ENCODE peak calls at places on chromosome X, in nine cellular contexts. K is transverse colon, J is uterus, Q is ovary, T is esophagus muscularis mucosa, L is GM12878, G is suprapubic skin, X is right lobe of liver, Z is IMR-90. N is an unnamed sample.

GRCh38 chrX:19602866-19603620 is 87.7 kb upstream of the MAP3K15 start:
- DNase-seq in K (no peak), G (no peak), Q (no peak), Z (peak; percentile 82), J (no peak), T (no peak), X (no peak), L (no peak), N (no peak)

GRCh38 chrX:29662101-29662500 is 553.3 kb upstream of the MAGEB2 start:
- DNase-seq in K (no peak), G (no peak), X (no peak), T (no peak), Z (peak; percentile 82), L (no peak), Q (no peak), J (no peak), N (no peak)

GRCh38 chrX:123876844-123877243 is 17.0 kb downstream of the XIAP start:
- DNase-seq in T (no peak), J (no peak), Z (no peak), Q (no peak), L (no peak), X (no peak), K (no peak), G (no peak), N (no peak)

GRCh38 chrX:19326567-19326966 is 17.2 kb upstream of the PDHA1 start:
- DNase-seq in K (no peak), T (no peak), Z (no peak), J (no peak), G (no peak), X (no peak), Q (no peak), L (no peak), N (no peak)

GRCh38 chrX:1451251-1451675 is 1.4 kb downstream of the ASMTL start:
- DNase-seq in J (no peak), K (no peak), X (no peak), G (peak; percentile 65), Z (no peak), L (no peak), Q (no peak), T (peak; percentile 37), N (peak; percentile 14)

GRCh38 chrX:109709129-109709631 is 23.9 kb downstream of the ACSL4 start:
- DNase-seq in L (peak; percentile 60), J (no peak), G (no peak), K (no peak), Q (no peak), Z (peak; percentile 65), X (no peak), T (no peak), N (no peak)

GRCh38 chrX:144075432-144075831 is 191.6 kb downstream of the UBE2NL start:
- DNase-seq in K (no peak), X (no peak), J (no peak), G (no peak), L (no peak), Q (no peak), Z (no peak), T (no peak), N (no peak)

GRCh38 chrX:65697173-65697572 is 29.7 kb downstream of the MSN start:
- DNase-seq in L (no peak), G (no peak), T (no peak), K (no peak), X (no peak), Z (peak; percentile 79), Q (no peak), J (no peak), N (peak; percentile 47)

GRCh38 chrX:38800981-38801845 is at the start of gene MID1IP1:
- DNase-seq in Q (peak; percentile 93), Z (peak; percentile 89), T (peak; percentile 96), J (peak; percentile 89), X (peak; percentile 94), K (peak; percentile 92), L (no peak), G (peak; percentile 91), N (peak; percentile 91)
- TF ChIP-seq POLR2A in Q (peak; percentile 75), Z (peak; percentile 60), T (no peak), J (peak; percentile 13), X (peak; percentile 79), K (peak; percentile 91), L (no peak), G (no peak), N (peak; percentile 74)

DNA sequence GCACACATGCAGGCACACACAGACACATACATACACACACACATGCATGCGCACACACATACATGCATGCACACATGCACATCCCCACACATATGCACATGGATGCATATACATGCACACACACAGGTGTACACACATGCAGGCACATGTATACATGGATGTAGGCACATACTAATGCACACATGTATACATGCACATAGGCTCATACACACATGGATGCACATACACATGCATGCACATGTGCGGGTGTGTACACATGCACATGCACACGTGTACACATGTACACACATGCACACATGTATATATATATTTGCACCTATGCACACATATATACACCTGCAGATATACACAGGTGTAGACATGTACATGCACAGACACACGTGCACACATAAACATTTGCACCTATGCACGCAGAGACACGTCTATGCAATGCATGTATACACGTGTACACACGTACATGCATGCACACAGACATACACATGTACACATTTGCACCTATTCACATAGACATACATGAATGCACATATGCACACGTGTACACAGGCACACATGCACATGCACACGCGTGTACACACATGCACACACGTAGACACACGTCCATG is 4.0 kb downstream of the PLCXD1 start:
- DNase-seq in X (no peak), Z (no peak), K (no peak), J (no peak), G (no peak), Q (no peak), T (no peak), L (no peak), N (no peak)
- H3K36me3 ChIP-seq in X (peaks cover 29% of the 10 kb centered on the region), Z (peaks cover 35% of the 10 kb centered on the region), K (no peaks in the 10 kb centered on the region), J (no peaks in the 10 kb centered on the region), G (peaks cover 34% of the 10 kb centered on the region), Q (no peaks in the 10 kb centered on the region), T (peaks cover 10% of the 10 kb centered on the region), L (peaks cover 15% of the 10 kb centered on the region), N (no peaks in the 10 kb centered on the region)

DNA sequence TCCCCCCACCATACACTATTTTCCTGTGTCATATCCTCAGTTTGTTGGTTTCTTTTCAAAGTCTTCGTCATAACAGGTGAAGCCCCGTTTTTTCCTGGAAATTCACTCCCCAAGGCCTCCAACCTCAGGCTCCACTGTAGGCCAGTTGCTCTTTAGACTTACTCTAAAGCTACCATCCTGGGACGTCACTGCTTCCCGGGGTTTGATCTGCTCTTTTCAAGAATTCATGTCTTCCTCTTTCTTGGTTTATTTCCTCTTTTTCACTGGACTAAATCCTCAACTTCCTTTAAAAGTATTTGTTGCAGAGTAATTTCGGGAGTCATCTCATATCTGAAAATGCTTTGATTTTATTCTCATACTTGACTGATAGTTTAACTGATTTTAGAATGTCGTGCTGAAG is 6.5 kb upstream of the SERTM2 start:
- DNase-seq in X (no peak), J (no peak), Z (no peak), G (no peak), K (no peak), L (no peak), Q (no peak), T (no peak), N (no peak)
- H3K27ac ChIP-seq in X (no peak overlapping the region), J (no peak overlapping the region), Z (no peak overlapping the region), G (no peak overlapping the region), K (no peak overlapping the region), L (no peak overlapping the region), Q (no peak overlapping the region), T (no peak overlapping the region), N (no peak overlapping the region)

GRCh38 chrX:41045960-41046567 is 39.2 kb upstream of the USP9X start:
- DNase-seq in T (no peak), K (peak; percentile 13), Z (peak; percentile 17), G (no peak), X (no peak), Q (no peak), J (peak; percentile 20), L (no peak), N (no peak)
- TF ChIP-seq POLR2A in T (no peak), K (no peak), Z (no peak), G (no peak), X (no peak), Q (no peak), J (no peak), L (no peak), N (no peak)

GRCh38 chrX:47215291-47215900 is 3.1 kb upstream of the CDK16 start:
- DNase-seq in X (peak; percentile 33), Z (no peak), T (no peak), Q (no peak), L (no peak), J (no peak), G (peak; percentile 58), K (no peak), N (no peak)
- H3K36me3 ChIP-seq in X (peaks cover 55% of the 10 kb centered on the region), Z (peaks cover 52% of the 10 kb centered on the region), T (peaks cover 23% of the 10 kb centered on the region), Q (no peaks in the 10 kb centered on the region), L (peaks cover 34% of the 10 kb centered on the region), J (no peaks in the 10 kb centered on the region), G (peaks cover 37% of the 10 kb centered on the region), K (no peaks in the 10 kb centered on the region), N (no peaks in the 10 kb centered on the region)

DNA sequence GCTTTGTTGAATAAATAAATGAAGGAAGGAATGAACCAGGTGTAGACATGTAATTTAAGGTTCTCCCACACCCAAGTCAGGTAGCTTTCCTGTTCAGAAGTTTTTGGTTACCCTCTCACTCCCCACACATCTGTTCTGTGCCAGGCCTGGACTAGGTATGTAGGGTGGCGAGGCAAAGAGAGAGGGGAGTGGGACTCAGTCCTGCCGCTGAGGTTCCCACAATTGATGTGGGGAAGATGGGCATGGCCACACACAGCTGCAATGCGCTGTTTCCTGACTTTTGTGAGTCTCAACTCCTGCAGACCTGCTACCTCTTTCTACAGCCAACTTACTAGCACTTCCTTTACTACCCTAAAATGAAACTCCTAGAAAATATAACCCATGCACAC is 88.9 kb downstream of the RTL5 start:
- DNase-seq in J (no peak), G (no peak), Q (no peak), T (no peak), Z (no peak), L (no peak), X (no peak), K (no peak), N (no peak)
- H3K27ac ChIP-seq in J (peak overlapping the region; percentile 74), G (no peak overlapping the region), Q (peak overlapping the region; percentile 49), T (peak overlapping the region; percentile 74), Z (no peak overlapping the region), L (no peak overlapping the region), X (no peak overlapping the region), K (peak overlapping the region; percentile 78), N (no peak overlapping the region)

DNA sequence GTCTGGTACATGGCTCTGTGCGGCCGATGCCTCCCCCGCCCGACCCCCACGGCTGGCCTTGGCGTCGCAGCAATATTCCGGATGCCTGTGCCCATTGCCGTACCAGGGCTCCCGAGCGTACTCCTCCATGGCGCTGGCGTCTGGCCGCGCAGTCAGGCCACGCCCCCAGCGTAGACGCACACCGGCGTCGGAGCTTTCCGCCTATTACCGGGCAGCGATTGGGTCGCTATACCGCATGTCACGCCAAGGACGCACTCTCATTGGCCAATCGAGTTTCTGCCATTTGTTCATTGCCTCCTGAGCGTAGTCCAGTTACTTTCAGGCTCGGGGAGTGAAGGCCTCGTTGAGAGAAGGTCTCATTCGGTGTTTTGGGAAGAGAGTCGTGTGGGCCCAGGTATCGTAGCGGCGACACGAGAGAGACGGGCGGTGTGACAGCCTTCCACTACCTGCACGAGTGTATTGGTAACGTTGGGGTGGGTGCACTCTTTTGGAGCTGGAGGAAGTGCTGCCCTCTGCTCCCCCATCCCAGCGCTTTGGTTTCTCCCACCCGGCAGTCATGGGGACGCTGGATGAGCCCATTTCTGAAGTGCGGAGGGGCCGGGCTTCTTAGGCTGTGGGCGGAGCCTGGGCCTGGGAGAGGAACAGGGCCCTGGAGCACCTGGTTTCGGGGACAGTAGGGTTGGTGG is at the start of the genes PQBP1 and TIMM17B:
- DNase-seq in X (peak; percentile 92), K (peak; percentile 91), Q (peak; percentile 91), J (peak; percentile 88), Z (peak; percentile 96), T (peak; percentile 96), L (peak; percentile 92), G (peak; percentile 92), N (peak; percentile 95)
- TF ChIP-seq POLR2A in X (peak; percentile 79), K (peak; percentile 80), Q (peak; percentile 86), J (peak; percentile 71), Z (peak; percentile 86), T (peak; percentile 27), L (peak; percentile 86), G (no peak), N (peak; percentile 65)

N was measured in Peyer's patch.